ENCODE peak calls at places on chromosome 7, in seven cellular contexts. X is aorta; V is IMR-90; K is GOT3; D is nucleus accumbens; N is KBM-7; M is central memory CD4-positive, alpha-beta T cell. U is an unnamed sample.

GRCh38 chr7:149855368-149856305 is 17.5 kb downstream of the ZNF862 start:
- DNase-seq in X (no peak), V (peak), K (no peak), D (no peak), N (peak), M (no peak), U (no peak)

GRCh38 chr7:158531661-158532060 is 56.0 kb downstream of the PTPRN2 start:
- DNase-seq in X (no peak), V (no peak), K (no peak), D (no peak), N (no peak), M (no peak), U (no peak)

GRCh38 chr7:20513341-20513740 is 102.1 kb upstream of the ABCB5 start:
- DNase-seq in X (no peak), V (no peak), K (no peak), D (no peak), N (no peak), M (no peak), U (no peak)

GRCh38 chr7:108528183-108528712 is 2.3 kb upstream of the PNPLA8 start:
- DNase-seq in X (no peak), V (no peak), K (no peak), D (no peak), N (no peak), M (no peak), U (no peak)

GRCh38 chr7:36683111-36683510 is 41.2 kb downstream of the AOAH start:
- DNase-seq in X (no peak), V (no peak), K (no peak), D (no peak), N (no peak), M (no peak), U (no peak)

GRCh38 chr7:199465-200249 is 7.3 kb downstream of the FAM20C start:
- DNase-seq in X (no peak), V (no peak), K (no peak), D (no peak), N (no peak), M (no peak), U (no peak)

GRCh38 chr7:145909956-145910611 is 206.5 kb upstream of the CNTNAP2 start:
- DNase-seq in X (no peak), V (peak), K (no peak), D (no peak), N (peak), M (no peak), U (peak)

GRCh38 chr7:118372530-118372929 is 148.0 kb downstream of the ANKRD7 start:
- DNase-seq in X (no peak), V (no peak), K (no peak), D (no peak), N (peak), M (no peak), U (no peak)

GRCh38 chr7:83270407-83270806 is 107.7 kb upstream of the PCLO start:
- DNase-seq in X (no peak), V (no peak), K (no peak), D (no peak), N (no peak), M (no peak), U (no peak)

GRCh38 chr7:81684513-81685262 is 85.2 kb downstream of the HGF start:
- DNase-seq in X (peak), V (peak), K (peak), D (peak), N (peak), M (no peak), U (no peak)

GRCh38 chr7:33716581-33717477 is 188.5 kb upstream of the BMPER start:
- DNase-seq in X (no peak), V (peak), K (no peak), D (no peak), N (peak), M (no peak), U (peak)

GRCh38 chr7:74092321-74092963 is 8.8 kb downstream of the LIMK1 start:
- DNase-seq in X (peak), V (no peak), K (no peak), D (no peak), N (no peak), M (no peak), U (peak)

GRCh38 chr7:47511698-47512370 is 70.1 kb downstream of the TNS3 start:
- DNase-seq in X (no peak), V (no peak), K (no peak), D (no peak), N (no peak), M (no peak), U (no peak)

GRCh38 chr7:92809397-92810241 is 26.8 kb downstream of the CDK6 start:
- DNase-seq in X (peak), V (peak), K (no peak), D (no peak), N (peak), M (peak), U (peak)

GRCh38 chr7:28802450-28802849 is 155.7 kb downstream of the TRIL start:
- DNase-seq in X (no peak), V (no peak), K (no peak), D (no peak), N (no peak), M (no peak), U (no peak)

GRCh38 chr7:146661929-146662328 is 545.3 kb downstream of the CNTNAP2 start:
- DNase-seq in X (no peak), V (no peak), K (no peak), D (no peak), N (no peak), M (no peak), U (no peak)

GRCh38 chr7:137443616-137444015 is 100.1 kb upstream of the PTN start:
- DNase-seq in X (no peak), V (peak), K (no peak), D (no peak), N (no peak), M (no peak), U (peak)

GRCh38 chr7:83161851-83162401 is 758 bp downstream of the PCLO start:
- DNase-seq in X (no peak), V (no peak), K (no peak), D (no peak), N (peak), M (no peak), U (no peak)

GRCh38 chr7:157841757-157842390 is 505.1 kb downstream of the DNAJB6 start:
- DNase-seq in X (no peak), V (no peak), K (no peak), D (no peak), N (no peak), M (no peak), U (no peak)

GRCh38 chr7:50564171-50564570 is 1.0 kb downstream of the DDC start:
- DNase-seq in X (no peak), V (no peak), K (no peak), D (no peak), N (no peak), M (no peak), U (no peak)

GRCh38 chr7:30159698-30160143 is 24.9 kb downstream of the MTURN start:
- DNase-seq in X (no peak), V (peak), K (no peak), D (no peak), N (peak), M (no peak), U (peak)

GRCh38 chr7:138630059-138630610 is 71.0 kb downstream of the SVOPL start:
- DNase-seq in X (no peak), V (no peak), K (no peak), D (no peak), N (no peak), M (no peak), U (no peak)

GRCh38 chr7:75638607-75639070 is 100.1 kb downstream of the HIP1 start:
- DNase-seq in X (peak), V (peak), K (no peak), D (no peak), N (no peak), M (no peak), U (no peak)

GRCh38 chr7:124839687-124840086 is 74.1 kb upstream of the GPR37 start:
- DNase-seq in X (no peak), V (no peak), K (no peak), D (no peak), N (no peak), M (no peak), U (no peak)

GRCh38 chr7:38863609-38864291 is 45.2 kb downstream of the VPS41 start:
- DNase-seq in X (no peak), V (no peak), K (no peak), D (no peak), N (no peak), M (no peak), U (no peak)

GRCh38 chr7:98753176-98753575 is 116.6 kb downstream of the TMEM130 start:
- DNase-seq in X (peak), V (no peak), K (no peak), D (no peak), N (no peak), M (no peak), U (no peak)

GRCh38 chr7:143321734-143322133 is 5.8 kb downstream of the CLCN1 start:
- DNase-seq in X (peak), V (no peak), K (no peak), D (no peak), N (no peak), M (no peak), U (no peak)

GRCh38 chr7:74203157-74203556 is 6.6 kb upstream of the LAT2 start:
- DNase-seq in X (no peak), V (peak), K (no peak), D (no peak), N (peak), M (no peak), U (peak)

GRCh38 chr7:50640779-50641178 is 75.6 kb upstream of the DDC start:
- DNase-seq in X (no peak), V (no peak), K (no peak), D (no peak), N (no peak), M (no peak), U (no peak)